ENCODE peak calls at places on chromosomes 13 and 19, in eight cellular contexts. One of them, this sample, is unnamed.

GRCh38 chr19:17671906-17672305 is 16.2 kb downstream of the UNC13A start:
- DNase-seq in activated CD4-positive, alpha-beta T cell treated with anti-CD3 and anti-CD28 coated beads, Interleukin-2, amount 10 ng/mL, durations not matched to agents 7 days and 5 days: peak
- DNase-seq in stimulated activated CD8-positive, alpha-beta memory T cell treated with anti-CD3 and anti-CD28 coated beads, Interleukin-15, amount 100 ng/mL, for 4 hours: no peak
- DNase-seq in amygdala: no peak
- DNase-seq in fibroblast of the aortic adventitia: peak
- DNase-seq in HuH-7: no peak
- DNase-seq in adrenal gland: no peak
- DNase-seq in renal cortical epithelial cell: peak
- DNase-seq in this sample: peak

GRCh38 chr13:55263045-55263444 is 1877.7 kb upstream of the PRR20A start:
- DNase-seq in activated CD4-positive, alpha-beta T cell treated with anti-CD3 and anti-CD28 coated beads, Interleukin-2, amount 10 ng/mL, durations not matched to agents 7 days and 5 days: no peak
- DNase-seq in stimulated activated CD8-positive, alpha-beta memory T cell treated with anti-CD3 and anti-CD28 coated beads, Interleukin-15, amount 100 ng/mL, for 4 hours: no peak
- DNase-seq in amygdala: no peak
- DNase-seq in fibroblast of the aortic adventitia: no peak
- DNase-seq in HuH-7: no peak
- DNase-seq in adrenal gland: no peak
- DNase-seq in renal cortical epithelial cell: no peak
- DNase-seq in this sample: no peak

GRCh38 chr13:101018720-101019119 is 344.1 kb upstream of the TMTC4 start:
- DNase-seq in activated CD4-positive, alpha-beta T cell treated with anti-CD3 and anti-CD28 coated beads, Interleukin-2, amount 10 ng/mL, durations not matched to agents 7 days and 5 days: no peak
- DNase-seq in stimulated activated CD8-positive, alpha-beta memory T cell treated with anti-CD3 and anti-CD28 coated beads, Interleukin-15, amount 100 ng/mL, for 4 hours: no peak
- DNase-seq in amygdala: no peak
- DNase-seq in fibroblast of the aortic adventitia: peak
- DNase-seq in HuH-7: no peak
- DNase-seq in adrenal gland: no peak
- DNase-seq in renal cortical epithelial cell: peak
- DNase-seq in this sample: peak

GRCh38 chr19:29634002-29634401 is 27.9 kb downstream of the POP4 start:
- DNase-seq in activated CD4-positive, alpha-beta T cell treated with anti-CD3 and anti-CD28 coated beads, Interleukin-2, amount 10 ng/mL, durations not matched to agents 7 days and 5 days: no peak
- DNase-seq in stimulated activated CD8-positive, alpha-beta memory T cell treated with anti-CD3 and anti-CD28 coated beads, Interleukin-15, amount 100 ng/mL, for 4 hours: no peak
- DNase-seq in amygdala: no peak
- DNase-seq in fibroblast of the aortic adventitia: no peak
- DNase-seq in HuH-7: no peak
- DNase-seq in adrenal gland: no peak
- DNase-seq in renal cortical epithelial cell: no peak
- DNase-seq in this sample: no peak

GRCh38 chr19:48102870-48103751 is 7.5 kb downstream of the PLA2G4C start:
- DNase-seq in activated CD4-positive, alpha-beta T cell treated with anti-CD3 and anti-CD28 coated beads, Interleukin-2, amount 10 ng/mL, durations not matched to agents 7 days and 5 days: peak
- DNase-seq in stimulated activated CD8-positive, alpha-beta memory T cell treated with anti-CD3 and anti-CD28 coated beads, Interleukin-15, amount 100 ng/mL, for 4 hours: no peak
- DNase-seq in amygdala: no peak
- DNase-seq in fibroblast of the aortic adventitia: peak
- DNase-seq in HuH-7: peak
- DNase-seq in adrenal gland: no peak
- DNase-seq in renal cortical epithelial cell: peak
- DNase-seq in this sample: peak

GRCh38 chr19:55113570-55114039 is 3.8 kb downstream of the PPP1R12C start:
- DNase-seq in activated CD4-positive, alpha-beta T cell treated with anti-CD3 and anti-CD28 coated beads, Interleukin-2, amount 10 ng/mL, durations not matched to agents 7 days and 5 days: no peak
- DNase-seq in stimulated activated CD8-positive, alpha-beta memory T cell treated with anti-CD3 and anti-CD28 coated beads, Interleukin-15, amount 100 ng/mL, for 4 hours: no peak
- DNase-seq in amygdala: no peak
- DNase-seq in fibroblast of the aortic adventitia: peak
- DNase-seq in HuH-7: no peak
- DNase-seq in adrenal gland: peak
- DNase-seq in renal cortical epithelial cell: peak
- DNase-seq in this sample: peak

GRCh38 chr13:32228330-32229041 is 86.7 kb downstream of the ZAR1L start:
- DNase-seq in activated CD4-positive, alpha-beta T cell treated with anti-CD3 and anti-CD28 coated beads, Interleukin-2, amount 10 ng/mL, durations not matched to agents 7 days and 5 days: no peak
- DNase-seq in stimulated activated CD8-positive, alpha-beta memory T cell treated with anti-CD3 and anti-CD28 coated beads, Interleukin-15, amount 100 ng/mL, for 4 hours: no peak
- DNase-seq in amygdala: no peak
- DNase-seq in fibroblast of the aortic adventitia: no peak
- DNase-seq in HuH-7: no peak
- DNase-seq in adrenal gland: no peak
- DNase-seq in renal cortical epithelial cell: no peak
- DNase-seq in this sample: peak

GRCh38 chr13:66657165-66657895 is 572.8 kb downstream of the PCDH9 start:
- DNase-seq in activated CD4-positive, alpha-beta T cell treated with anti-CD3 and anti-CD28 coated beads, Interleukin-2, amount 10 ng/mL, durations not matched to agents 7 days and 5 days: no peak
- DNase-seq in stimulated activated CD8-positive, alpha-beta memory T cell treated with anti-CD3 and anti-CD28 coated beads, Interleukin-15, amount 100 ng/mL, for 4 hours: no peak
- DNase-seq in amygdala: no peak
- DNase-seq in fibroblast of the aortic adventitia: peak
- DNase-seq in HuH-7: no peak
- DNase-seq in adrenal gland: peak
- DNase-seq in renal cortical epithelial cell: peak
- DNase-seq in this sample: peak

GRCh38 chr13:30002577-30002976 is 152.2 kb upstream of the UBL3 start:
- DNase-seq in activated CD4-positive, alpha-beta T cell treated with anti-CD3 and anti-CD28 coated beads, Interleukin-2, amount 10 ng/mL, durations not matched to agents 7 days and 5 days: no peak
- DNase-seq in stimulated activated CD8-positive, alpha-beta memory T cell treated with anti-CD3 and anti-CD28 coated beads, Interleukin-15, amount 100 ng/mL, for 4 hours: no peak
- DNase-seq in amygdala: no peak
- DNase-seq in fibroblast of the aortic adventitia: peak
- DNase-seq in HuH-7: no peak
- DNase-seq in adrenal gland: no peak
- DNase-seq in renal cortical epithelial cell: peak
- DNase-seq in this sample: peak

GRCh38 chr19:58522709-58523108 is 3.1 kb upstream of the ZBTB45 start:
- DNase-seq in activated CD4-positive, alpha-beta T cell treated with anti-CD3 and anti-CD28 coated beads, Interleukin-2, amount 10 ng/mL, durations not matched to agents 7 days and 5 days: no peak
- DNase-seq in stimulated activated CD8-positive, alpha-beta memory T cell treated with anti-CD3 and anti-CD28 coated beads, Interleukin-15, amount 100 ng/mL, for 4 hours: no peak
- DNase-seq in amygdala: no peak
- DNase-seq in fibroblast of the aortic adventitia: no peak
- DNase-seq in HuH-7: no peak
- DNase-seq in adrenal gland: no peak
- DNase-seq in renal cortical epithelial cell: no peak
- DNase-seq in this sample: no peak

GRCh38 chr19:58098682-58098998 is 609 bp upstream of the ZSCAN18 start:
- DNase-seq in activated CD4-positive, alpha-beta T cell treated with anti-CD3 and anti-CD28 coated beads, Interleukin-2, amount 10 ng/mL, durations not matched to agents 7 days and 5 days: no peak
- DNase-seq in stimulated activated CD8-positive, alpha-beta memory T cell treated with anti-CD3 and anti-CD28 coated beads, Interleukin-15, amount 100 ng/mL, for 4 hours: no peak
- DNase-seq in amygdala: no peak
- DNase-seq in fibroblast of the aortic adventitia: no peak
- DNase-seq in HuH-7: no peak
- DNase-seq in adrenal gland: no peak
- DNase-seq in renal cortical epithelial cell: no peak
- DNase-seq in this sample: no peak

GRCh38 chr13:100789481-100789880 is 114.9 kb upstream of the TMTC4 start:
- DNase-seq in activated CD4-positive, alpha-beta T cell treated with anti-CD3 and anti-CD28 coated beads, Interleukin-2, amount 10 ng/mL, durations not matched to agents 7 days and 5 days: no peak
- DNase-seq in stimulated activated CD8-positive, alpha-beta memory T cell treated with anti-CD3 and anti-CD28 coated beads, Interleukin-15, amount 100 ng/mL, for 4 hours: no peak
- DNase-seq in amygdala: no peak
- DNase-seq in fibroblast of the aortic adventitia: peak
- DNase-seq in HuH-7: no peak
- DNase-seq in adrenal gland: no peak
- DNase-seq in renal cortical epithelial cell: peak
- DNase-seq in this sample: peak

GRCh38 chr19:33419763-33420080 is 46.2 kb downstream of the CEBPG start:
- DNase-seq in activated CD4-positive, alpha-beta T cell treated with anti-CD3 and anti-CD28 coated beads, Interleukin-2, amount 10 ng/mL, durations not matched to agents 7 days and 5 days: no peak
- DNase-seq in stimulated activated CD8-positive, alpha-beta memory T cell treated with anti-CD3 and anti-CD28 coated beads, Interleukin-15, amount 100 ng/mL, for 4 hours: no peak
- DNase-seq in amygdala: no peak
- DNase-seq in fibroblast of the aortic adventitia: no peak
- DNase-seq in HuH-7: no peak
- DNase-seq in adrenal gland: no peak
- DNase-seq in renal cortical epithelial cell: no peak
- DNase-seq in this sample: no peak